ENCODE peak calls at places on chromosomes 5 and 9, in seven cellular contexts. Z is dorsolateral prefrontal cortex; N is CD4-positive, alpha-beta T cell; J is GM10248; P is natural killer cell; V is astrocyte of the spinal cord; U is left ventricle myocardium inferior. D is an unnamed sample.

GRCh38 chr9:72828281-72828731 is 124.5 kb downstream of the ALDH1A1 start:
- DNase-seq in Z (no peak), N (no peak), J (no peak), P (no peak), V (no peak), U (no peak), D (peak)

GRCh38 chr9:86545085-86545484 is 190.9 kb upstream of the TUT7 start:
- DNase-seq in Z (no peak), N (no peak), J (no peak), P (no peak), V (peak), U (no peak), D (no peak)

GRCh38 chr5:82355921-82356454 is 77.8 kb upstream of the RPS23 start:
- DNase-seq in Z (no peak), N (no peak), J (no peak), P (no peak), V (no peak), U (no peak), D (peak)

GRCh38 chr9:127399736-127400269 is 2.8 kb downstream of the SLC2A8 start:
- DNase-seq in Z (no peak), N (no peak), J (no peak), P (no peak), V (no peak), U (no peak), D (no peak)

GRCh38 chr5:142970440-142970788 is 200.2 kb downstream of the ARHGAP26 start:
- DNase-seq in Z (no peak), N (no peak), J (no peak), P (no peak), V (no peak), U (no peak), D (no peak)

GRCh38 chr9:99449726-99450125 is 227.6 kb downstream of the SEC61B start:
- DNase-seq in Z (no peak), N (no peak), J (no peak), P (no peak), V (no peak), U (no peak), D (no peak)

GRCh38 chr9:7597716-7598115 is 201.9 kb downstream of the DMAC1 start:
- DNase-seq in Z (no peak), N (no peak), J (no peak), P (no peak), V (no peak), U (no peak), D (no peak)

GRCh38 chr5:104573979-104574709 is 1011.6 kb upstream of the NUDT12 start:
- DNase-seq in Z (no peak), N (no peak), J (no peak), P (no peak), V (no peak), U (no peak), D (no peak)

GRCh38 chr9:128421474-128422010 is 885 bp downstream of the CERCAM start:
- DNase-seq in Z (no peak), N (no peak), J (no peak), P (peak), V (no peak), U (peak), D (no peak)

GRCh38 chr5:107112207-107112606 is 558.5 kb downstream of the EFNA5 start:
- DNase-seq in Z (no peak), N (no peak), J (no peak), P (no peak), V (no peak), U (no peak), D (no peak)

GRCh38 chr5:148491793-148492184 is 108.0 kb downstream of the FBXO38 start:
- DNase-seq in Z (no peak), N (no peak), J (no peak), P (no peak), V (no peak), U (no peak), D (no peak)

GRCh38 chr5:18113724-18114123 is 479.5 kb downstream of the TAF11L14 start:
- DNase-seq in Z (no peak), N (no peak), J (no peak), P (no peak), V (peak), U (no peak), D (peak)

GRCh38 chr5:176632777-176633176 is 2.3 kb downstream of the EIF4E1B start:
- DNase-seq in Z (no peak), N (no peak), J (no peak), P (no peak), V (no peak), U (no peak), D (no peak)

GRCh38 chr9:38281196-38281595 is 111.3 kb upstream of the ALDH1B1 start:
- DNase-seq in Z (no peak), N (no peak), J (no peak), P (no peak), V (no peak), U (no peak), D (no peak)

GRCh38 chr5:90518666-90519065 is 10.7 kb downstream of the LYSMD3 start:
- DNase-seq in Z (no peak), N (no peak), J (no peak), P (no peak), V (no peak), U (no peak), D (peak)

GRCh38 chr5:58268263-58268662 is 191.6 kb downstream of the PLK2 start:
- DNase-seq in Z (no peak), N (no peak), J (no peak), P (no peak), V (no peak), U (peak), D (no peak)
- TF ChIP-seq CTCF in Z (no peak), N (no peak), J (no peak), P (no peak), V (no peak), U (no peak), D (no peak)

DNA sequence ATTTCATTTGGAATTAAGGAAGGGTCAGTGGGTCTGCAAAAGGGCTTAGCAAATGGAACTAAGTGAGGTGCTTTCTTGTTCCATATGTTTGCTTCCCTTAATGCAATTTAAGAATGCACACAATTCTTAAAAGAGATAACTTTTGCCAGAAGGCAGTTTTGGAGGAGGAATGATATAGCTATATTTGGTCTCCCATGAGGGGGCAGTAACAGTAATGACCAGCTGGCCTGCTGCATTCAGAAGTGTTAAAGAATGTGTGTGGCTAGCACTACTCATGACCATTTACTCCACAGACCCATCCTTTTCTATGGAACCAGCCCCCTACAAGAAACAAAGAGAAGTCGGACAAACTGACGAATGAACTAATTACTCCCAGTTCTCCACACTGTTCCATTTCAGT is 638.9 kb downstream of the RAB3C start:
- DNase-seq in Z (no peak), N (no peak), J (no peak), P (no peak), V (no peak), U (no peak), D (no peak)
- TF ChIP-seq CTCF in Z (no peak), N (no peak), J (no peak), P (no peak), V (no peak), U (no peak), D (no peak)

DNA sequence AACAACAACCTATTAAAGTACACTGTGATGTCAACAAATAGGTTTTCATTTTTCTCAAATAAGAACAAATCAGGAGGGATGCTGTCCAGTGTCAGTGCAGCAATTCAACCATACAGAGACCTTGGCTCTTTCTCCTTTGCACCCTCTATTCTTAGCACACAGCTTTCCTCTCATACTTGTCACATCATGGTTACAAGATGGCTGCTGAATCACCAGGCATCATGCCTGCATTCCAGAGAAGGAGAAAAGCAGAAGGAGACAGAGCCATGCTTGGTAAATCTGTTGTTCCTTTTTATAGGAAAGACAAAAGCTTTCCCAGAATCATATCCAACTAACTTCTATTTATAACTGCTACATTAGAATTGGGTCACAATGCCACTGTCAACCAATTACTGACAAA is 124.7 kb upstream of the VLDLR start:
- DNase-seq in Z (no peak), N (no peak), J (no peak), P (no peak), V (no peak), U (no peak), D (no peak)
- TF ChIP-seq CTCF in Z (no peak), N (no peak), J (no peak), P (no peak), V (no peak), U (no peak), D (no peak)

GRCh38 chr5:127030259-127031146 is at the start of gene MARCHF3:
- DNase-seq in Z (peak), N (peak), J (peak), P (peak), V (peak), U (peak), D (peak)
- TF ChIP-seq CTCF in Z (peak), N (peak), J (peak), P (peak), V (peak), U (peak), D (peak)

DNA sequence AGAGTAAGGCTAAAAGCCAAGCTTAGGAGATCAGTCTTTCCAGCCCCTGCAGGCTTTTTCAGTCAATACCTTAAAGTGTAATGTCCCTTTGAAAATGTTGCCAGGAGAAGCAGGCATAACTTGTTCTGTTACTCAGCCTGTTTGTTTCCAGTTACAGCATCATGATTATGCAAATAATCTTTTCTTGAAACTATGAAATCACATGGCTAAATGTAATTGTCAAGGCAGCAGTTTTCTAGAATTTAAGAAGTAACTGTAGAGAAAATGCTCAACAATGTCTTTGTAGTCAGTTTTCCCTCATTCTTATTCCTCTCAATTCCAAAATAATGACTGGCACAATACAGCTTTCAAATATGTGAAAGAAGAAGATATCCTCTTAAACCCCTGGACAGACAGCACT is 1.9 kb upstream of the GPR107 start:
- DNase-seq in Z (no peak), N (no peak), J (no peak), P (no peak), V (no peak), U (no peak), D (no peak)
- TF ChIP-seq CTCF in Z (no peak), N (no peak), J (no peak), P (no peak), V (no peak), U (no peak), D (no peak)

GRCh38 chr5:131496400-131496713 is 138.7 kb downstream of the RAPGEF6 start:
- DNase-seq in Z (no peak), N (no peak), J (peak), P (no peak), V (no peak), U (no peak), D (no peak)
- TF ChIP-seq CTCF in Z (no peak), N (no peak), J (peak), P (no peak), V (no peak), U (no peak), D (no peak)

GRCh38 chr5:6819521-6819920 is 106.3 kb downstream of the TENT4A start:
- DNase-seq in Z (no peak), N (no peak), J (no peak), P (no peak), V (no peak), U (no peak), D (no peak)
- TF ChIP-seq CTCF in Z (peak), N (no peak), J (no peak), P (no peak), V (no peak), U (no peak), D (no peak)

GRCh38 chr9:35511453-35511852 is 21.5 kb downstream of the RUSC2 start:
- DNase-seq in Z (no peak), N (no peak), J (no peak), P (no peak), V (no peak), U (no peak), D (no peak)
- TF ChIP-seq CTCF in Z (no peak), N (no peak), J (no peak), P (no peak), V (no peak), U (no peak), D (no peak)

GRCh38 chr5:141234109-141234508 is 11.0 kb downstream of the PCDHB14 start:
- DNase-seq in Z (no peak), N (no peak), J (no peak), P (no peak), V (no peak), U (no peak), D (no peak)
- TF ChIP-seq CTCF in Z (no peak), N (no peak), J (no peak), P (no peak), V (peak), U (peak), D (no peak)

GRCh38 chr9:129611302-129611800 is 9.6 kb downstream of the C9orf50 start:
- DNase-seq in Z (no peak), N (no peak), J (no peak), P (no peak), V (no peak), U (no peak), D (no peak)
- TF ChIP-seq CTCF in Z (no peak), N (no peak), J (no peak), P (no peak), V (no peak), U (no peak), D (no peak)

D was measured in astrocyte of the cerebellum.